ENCODE peak calls at places on chromosomes 12 and 14, in seven cellular contexts. One of them, this sample, is unnamed.

GRCh38 chr14:50594577-50595316 is 34.8 kb downstream of the ATL1 start:
- DNase-seq in dorsolateral prefrontal cortex: no peak
- DNase-seq in IMR-90: no peak
- DNase-seq in tibial artery: no peak
- DNase-seq in neural progenitor cell: peak; percentile 4
- DNase-seq in neuronal stem cell: no peak
- DNase-seq in right cardiac atrium: no peak
- DNase-seq in this sample: no peak

GRCh38 chr12:17216156-17216555 is 610.2 kb upstream of the LMO3 start:
- DNase-seq in dorsolateral prefrontal cortex: no peak
- DNase-seq in IMR-90: no peak
- DNase-seq in tibial artery: no peak
- DNase-seq in neural progenitor cell: no peak
- DNase-seq in neuronal stem cell: no peak
- DNase-seq in right cardiac atrium: no peak
- DNase-seq in this sample: no peak

GRCh38 chr12:19223695-19224094 is 94.2 kb downstream of the PLEKHA5 start:
- DNase-seq in dorsolateral prefrontal cortex: no peak
- DNase-seq in IMR-90: peak; percentile 83
- DNase-seq in tibial artery: no peak
- DNase-seq in neural progenitor cell: no peak
- DNase-seq in neuronal stem cell: no peak
- DNase-seq in right cardiac atrium: no peak
- DNase-seq in this sample: peak; percentile 77

GRCh38 chr12:69821441-69822204 is 3.4 kb upstream of the MYRFL start:
- DNase-seq in dorsolateral prefrontal cortex: no peak
- DNase-seq in IMR-90: peak; percentile 68
- DNase-seq in tibial artery: no peak
- DNase-seq in neural progenitor cell: no peak
- DNase-seq in neuronal stem cell: no peak
- DNase-seq in right cardiac atrium: no peak
- DNase-seq in this sample: peak; percentile 87

GRCh38 chr14:50497351-50497750 is 35.0 kb downstream of the MAP4K5 start:
- DNase-seq in dorsolateral prefrontal cortex: no peak
- DNase-seq in IMR-90: no peak
- DNase-seq in tibial artery: no peak
- DNase-seq in neural progenitor cell: no peak
- DNase-seq in neuronal stem cell: no peak
- DNase-seq in right cardiac atrium: no peak
- DNase-seq in this sample: no peak

GRCh38 chr12:78928200-78929074 is 63.9 kb downstream of the SYT1 start:
- DNase-seq in dorsolateral prefrontal cortex: no peak
- DNase-seq in IMR-90: peak; percentile 93
- DNase-seq in tibial artery: no peak
- DNase-seq in neural progenitor cell: no peak
- DNase-seq in neuronal stem cell: no peak
- DNase-seq in right cardiac atrium: no peak
- DNase-seq in this sample: peak; percentile 98

GRCh38 chr12:26280869-26281268 is 85.5 kb downstream of the SSPN start:
- DNase-seq in dorsolateral prefrontal cortex: no peak
- DNase-seq in IMR-90: no peak
- DNase-seq in tibial artery: no peak
- DNase-seq in neural progenitor cell: no peak
- DNase-seq in neuronal stem cell: no peak
- DNase-seq in right cardiac atrium: no peak
- DNase-seq in this sample: no peak

GRCh38 chr12:24845615-24846014 is 103.3 kb downstream of the BCAT1 start:
- DNase-seq in dorsolateral prefrontal cortex: no peak
- DNase-seq in IMR-90: peak; percentile 28
- DNase-seq in tibial artery: peak; percentile 37
- DNase-seq in neural progenitor cell: no peak
- DNase-seq in neuronal stem cell: no peak
- DNase-seq in right cardiac atrium: no peak
- DNase-seq in this sample: no peak

GRCh38 chr14:69921052-69921451 is 41.8 kb downstream of the SMOC1 start:
- DNase-seq in dorsolateral prefrontal cortex: no peak
- DNase-seq in IMR-90: peak; percentile 92
- DNase-seq in tibial artery: peak; percentile 31
- DNase-seq in neural progenitor cell: no peak
- DNase-seq in neuronal stem cell: no peak
- DNase-seq in right cardiac atrium: no peak
- DNase-seq in this sample: peak; percentile 83

GRCh38 chr12:27779416-27779815 is 617 bp upstream of the KLHL42 start:
- DNase-seq in dorsolateral prefrontal cortex: peak; percentile 61
- DNase-seq in IMR-90: no peak
- DNase-seq in tibial artery: peak; percentile 31
- DNase-seq in neural progenitor cell: peak; percentile 48
- DNase-seq in neuronal stem cell: no peak
- DNase-seq in right cardiac atrium: peak; percentile 18
- DNase-seq in this sample: peak; percentile 30

GRCh38 chr14:44626423-44626822 is 119.3 kb upstream of the FSCB start:
- DNase-seq in dorsolateral prefrontal cortex: no peak
- DNase-seq in IMR-90: no peak
- DNase-seq in tibial artery: no peak
- DNase-seq in neural progenitor cell: no peak
- DNase-seq in neuronal stem cell: no peak
- DNase-seq in right cardiac atrium: no peak
- DNase-seq in this sample: no peak

GRCh38 chr12:73902270-73902669 is 635.4 kb upstream of the ATXN7L3B start:
- DNase-seq in dorsolateral prefrontal cortex: no peak
- DNase-seq in IMR-90: no peak
- DNase-seq in tibial artery: no peak
- DNase-seq in neural progenitor cell: no peak
- DNase-seq in neuronal stem cell: no peak
- DNase-seq in right cardiac atrium: no peak
- DNase-seq in this sample: no peak

GRCh38 chr12:96425973-96426372 is 25.7 kb upstream of the CDK17 start:
- DNase-seq in dorsolateral prefrontal cortex: no peak
- DNase-seq in IMR-90: peak; percentile 83
- DNase-seq in tibial artery: no peak
- DNase-seq in neural progenitor cell: no peak
- DNase-seq in neuronal stem cell: no peak
- DNase-seq in right cardiac atrium: no peak
- DNase-seq in this sample: peak; percentile 54

GRCh38 chr12:63955831-63956685 is 111.6 kb downstream of the SRGAP1 start:
- DNase-seq in dorsolateral prefrontal cortex: no peak
- DNase-seq in IMR-90: peak; percentile 76
- DNase-seq in tibial artery: peak; percentile 82
- DNase-seq in neural progenitor cell: no peak
- DNase-seq in neuronal stem cell: no peak
- DNase-seq in right cardiac atrium: peak; percentile 32
- DNase-seq in this sample: peak; percentile 92

GRCh38 chr14:66495214-66496098 is 9.3 kb downstream of the CCDC196 start:
- DNase-seq in dorsolateral prefrontal cortex: peak; percentile 46
- DNase-seq in IMR-90: peak; percentile 71
- DNase-seq in tibial artery: peak; percentile 32
- DNase-seq in neural progenitor cell: peak; percentile 62
- DNase-seq in neuronal stem cell: peak; percentile 32
- DNase-seq in right cardiac atrium: no peak
- DNase-seq in this sample: peak; percentile 69

GRCh38 chr12:42090899-42091298 is 53.8 kb downstream of the GXYLT1 start:
- DNase-seq in dorsolateral prefrontal cortex: no peak
- DNase-seq in IMR-90: peak; percentile 66
- DNase-seq in tibial artery: no peak
- DNase-seq in neural progenitor cell: no peak
- DNase-seq in neuronal stem cell: no peak
- DNase-seq in right cardiac atrium: no peak
- DNase-seq in this sample: peak; percentile 62

GRCh38 chr12:5254703-5255102 is 177.2 kb upstream of the NTF3 start:
- DNase-seq in dorsolateral prefrontal cortex: no peak
- DNase-seq in IMR-90: no peak
- DNase-seq in tibial artery: peak; percentile 51
- DNase-seq in neural progenitor cell: peak; percentile 54
- DNase-seq in neuronal stem cell: no peak
- DNase-seq in right cardiac atrium: peak; percentile 40
- DNase-seq in this sample: no peak

GRCh38 chr12:103647267-103647666 is 60.2 kb downstream of the STAB2 start:
- DNase-seq in dorsolateral prefrontal cortex: no peak
- DNase-seq in IMR-90: peak; percentile 59
- DNase-seq in tibial artery: no peak
- DNase-seq in neural progenitor cell: no peak
- DNase-seq in neuronal stem cell: no peak
- DNase-seq in right cardiac atrium: no peak
- DNase-seq in this sample: peak; percentile 9

GRCh38 chr12:9736931-9737705 is 4.2 kb upstream of the CLECL1 start:
- DNase-seq in dorsolateral prefrontal cortex: no peak
- DNase-seq in IMR-90: no peak
- DNase-seq in tibial artery: no peak
- DNase-seq in neural progenitor cell: no peak
- DNase-seq in neuronal stem cell: no peak
- DNase-seq in right cardiac atrium: no peak
- DNase-seq in this sample: no peak

GRCh38 chr12:66693901-66694513 is 15.1 kb upstream of the GRIP1 start:
- DNase-seq in dorsolateral prefrontal cortex: peak; percentile 35
- DNase-seq in IMR-90: peak; percentile 69
- DNase-seq in tibial artery: no peak
- DNase-seq in neural progenitor cell: peak; percentile 80
- DNase-seq in neuronal stem cell: peak; percentile 39
- DNase-seq in right cardiac atrium: peak; percentile 15
- DNase-seq in this sample: peak; percentile 64

GRCh38 chr14:68549057-68549421 is 243.8 kb downstream of the ZFP36L1 start:
- DNase-seq in dorsolateral prefrontal cortex: no peak
- DNase-seq in IMR-90: peak; percentile 72
- DNase-seq in tibial artery: no peak
- DNase-seq in neural progenitor cell: no peak
- DNase-seq in neuronal stem cell: no peak
- DNase-seq in right cardiac atrium: no peak
- DNase-seq in this sample: peak; percentile 83

GRCh38 chr14:36509056-36509917 is 10.7 kb downstream of the NKX2-1 start:
- DNase-seq in dorsolateral prefrontal cortex: no peak
- DNase-seq in IMR-90: no peak
- DNase-seq in tibial artery: no peak
- DNase-seq in neural progenitor cell: no peak
- DNase-seq in neuronal stem cell: no peak
- DNase-seq in right cardiac atrium: no peak
- DNase-seq in this sample: no peak

GRCh38 chr14:50520947-50521815 is 11.2 kb downstream of the MAP4K5 start:
- DNase-seq in dorsolateral prefrontal cortex: no peak
- DNase-seq in IMR-90: peak; percentile 95
- DNase-seq in tibial artery: peak; percentile 57
- DNase-seq in neural progenitor cell: no peak
- DNase-seq in neuronal stem cell: no peak
- DNase-seq in right cardiac atrium: no peak
- DNase-seq in this sample: peak; percentile 91

GRCh38 chr12:44031472-44032185 is 195.7 kb downstream of the TMEM117 start:
- DNase-seq in dorsolateral prefrontal cortex: no peak
- DNase-seq in IMR-90: peak; percentile 28
- DNase-seq in tibial artery: no peak
- DNase-seq in neural progenitor cell: no peak
- DNase-seq in neuronal stem cell: no peak
- DNase-seq in right cardiac atrium: no peak
- DNase-seq in this sample: peak; percentile 41

GRCh38 chr12:48039151-48039550 is 34.9 kb upstream of the COL2A1 start:
- DNase-seq in dorsolateral prefrontal cortex: no peak
- DNase-seq in IMR-90: no peak
- DNase-seq in tibial artery: no peak
- DNase-seq in neural progenitor cell: no peak
- DNase-seq in neuronal stem cell: no peak
- DNase-seq in right cardiac atrium: no peak
- DNase-seq in this sample: no peak

GRCh38 chr14:76653875-76654572 is 107.2 kb upstream of the VASH1 start:
- DNase-seq in dorsolateral prefrontal cortex: no peak
- DNase-seq in IMR-90: no peak
- DNase-seq in tibial artery: no peak
- DNase-seq in neural progenitor cell: no peak
- DNase-seq in neuronal stem cell: no peak
- DNase-seq in right cardiac atrium: no peak
- DNase-seq in this sample: no peak

GRCh38 chr14:76656592-76656991 is 104.7 kb upstream of the VASH1 start:
- DNase-seq in dorsolateral prefrontal cortex: no peak
- DNase-seq in IMR-90: no peak
- DNase-seq in tibial artery: no peak
- DNase-seq in neural progenitor cell: no peak
- DNase-seq in neuronal stem cell: no peak
- DNase-seq in right cardiac atrium: no peak
- DNase-seq in this sample: no peak

GRCh38 chr14:76657404-76657803 is 103.9 kb upstream of the VASH1 start:
- DNase-seq in dorsolateral prefrontal cortex: no peak
- DNase-seq in IMR-90: no peak
- DNase-seq in tibial artery: no peak
- DNase-seq in neural progenitor cell: no peak
- DNase-seq in neuronal stem cell: no peak
- DNase-seq in right cardiac atrium: no peak
- DNase-seq in this sample: no peak

GRCh38 chr14:76654573-76654955 is 106.7 kb upstream of the VASH1 start:
- DNase-seq in dorsolateral prefrontal cortex: no peak
- DNase-seq in IMR-90: no peak
- DNase-seq in tibial artery: no peak
- DNase-seq in neural progenitor cell: no peak
- DNase-seq in neuronal stem cell: no peak
- DNase-seq in right cardiac atrium: no peak
- DNase-seq in this sample: no peak

GRCh38 chr14:76655331-76655730 is 105.9 kb upstream of the VASH1 start:
- DNase-seq in dorsolateral prefrontal cortex: no peak
- DNase-seq in IMR-90: no peak
- DNase-seq in tibial artery: no peak
- DNase-seq in neural progenitor cell: no peak
- DNase-seq in neuronal stem cell: no peak
- DNase-seq in right cardiac atrium: no peak
- DNase-seq in this sample: no peak
- H3K27me3 ChIP-seq in dorsolateral prefrontal cortex: no peaks in the 10 kb centered on the region
- H3K27me3 ChIP-seq in IMR-90: no peaks in the 10 kb centered on the region
- H3K27me3 ChIP-seq in tibial artery: no peaks in the 10 kb centered on the region
- H3K27me3 ChIP-seq in neural progenitor cell: no peaks in the 10 kb centered on the region
- H3K27me3 ChIP-seq in neuronal stem cell: peaks cover 4% of the 10 kb centered on the region
- H3K27me3 ChIP-seq in right cardiac atrium: no peaks in the 10 kb centered on the region
- H3K27me3 ChIP-seq in this sample: no peaks in the 10 kb centered on the region

GRCh38 chr14:101654051-101654450 is 92.8 kb downstream of the DIO3 start:
- DNase-seq in dorsolateral prefrontal cortex: no peak
- DNase-seq in IMR-90: no peak
- DNase-seq in tibial artery: no peak
- DNase-seq in neural progenitor cell: no peak
- DNase-seq in neuronal stem cell: no peak
- DNase-seq in right cardiac atrium: no peak
- DNase-seq in this sample: no peak
- H3K27me3 ChIP-seq in dorsolateral prefrontal cortex: no peaks in the 10 kb centered on the region
- H3K27me3 ChIP-seq in IMR-90: peaks cover 23% of the 10 kb centered on the region
- H3K27me3 ChIP-seq in tibial artery: no peaks in the 10 kb centered on the region
- H3K27me3 ChIP-seq in neural progenitor cell: peaks cover 89% of the 10 kb centered on the region
- H3K27me3 ChIP-seq in neuronal stem cell: peaks cover 11% of the 10 kb centered on the region
- H3K27me3 ChIP-seq in right cardiac atrium: no peaks in the 10 kb centered on the region
- H3K27me3 ChIP-seq in this sample: no peaks in the 10 kb centered on the region

GRCh38 chr12:113524495-113524894 is 52.8 kb upstream of the LHX5 start:
- DNase-seq in dorsolateral prefrontal cortex: no peak
- DNase-seq in IMR-90: no peak
- DNase-seq in tibial artery: no peak
- DNase-seq in neural progenitor cell: no peak
- DNase-seq in neuronal stem cell: no peak
- DNase-seq in right cardiac atrium: no peak
- DNase-seq in this sample: no peak
- H3K27me3 ChIP-seq in dorsolateral prefrontal cortex: peaks cover 35% of the 10 kb centered on the region
- H3K27me3 ChIP-seq in IMR-90: peaks cover 8% of the 10 kb centered on the region
- H3K27me3 ChIP-seq in tibial artery: no peaks in the 10 kb centered on the region
- H3K27me3 ChIP-seq in neural progenitor cell: no peaks in the 10 kb centered on the region
- H3K27me3 ChIP-seq in neuronal stem cell: peaks cover 56% of the 10 kb centered on the region
- H3K27me3 ChIP-seq in right cardiac atrium: peaks cover 3% of the 10 kb centered on the region
- H3K27me3 ChIP-seq in this sample: peaks cover 2% of the 10 kb centered on the region

DNA sequence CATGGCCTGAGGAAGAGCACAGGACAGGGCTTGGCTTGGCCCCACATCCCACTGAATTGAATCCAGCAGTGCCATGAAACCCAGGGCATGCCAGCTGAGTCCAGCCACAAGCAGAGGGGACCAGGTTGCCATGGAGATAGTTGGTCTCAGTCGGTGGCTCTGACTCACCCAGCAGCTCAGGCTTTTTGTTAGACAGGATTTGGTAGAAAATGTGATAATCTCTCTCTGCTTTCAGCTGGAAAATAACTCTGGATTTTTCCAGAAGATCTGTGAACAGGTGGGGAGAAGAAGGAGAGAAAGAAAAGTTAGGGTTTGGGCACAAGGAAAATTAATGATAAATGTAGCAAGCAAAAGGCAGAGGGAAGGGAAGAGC is 4.7 kb downstream of the MYH7 start:
- DNase-seq in dorsolateral prefrontal cortex: peak; percentile 64
- DNase-seq in IMR-90: no peak
- DNase-seq in tibial artery: peak; percentile 12
- DNase-seq in neural progenitor cell: peak; percentile 74
- DNase-seq in neuronal stem cell: peak; percentile 45
- DNase-seq in right cardiac atrium: no peak
- DNase-seq in this sample: no peak
- H3K27me3 ChIP-seq in dorsolateral prefrontal cortex: no peaks in the 10 kb centered on the region
- H3K27me3 ChIP-seq in IMR-90: peaks cover 6% of the 10 kb centered on the region
- H3K27me3 ChIP-seq in tibial artery: no peaks in the 10 kb centered on the region
- H3K27me3 ChIP-seq in neural progenitor cell: no peaks in the 10 kb centered on the region
- H3K27me3 ChIP-seq in neuronal stem cell: no peaks in the 10 kb centered on the region
- H3K27me3 ChIP-seq in right cardiac atrium: no peaks in the 10 kb centered on the region
- H3K27me3 ChIP-seq in this sample: peaks cover 2% of the 10 kb centered on the region

This sample was measured in fibroblast of lung.